ENCODE peak calls at places on chromosomes 7 and 10, in six cellular contexts. D is GM12878, Q is IMR-90, C is HepG2, G is K562, A is HEK293T. M is an unnamed sample.

GRCh38 chr10:129141492-129141891 is 325.5 kb upstream of the MGMT start:
- DNase-seq in D (no peak), Q (no peak), C (no peak), G (no peak), A (no peak), M (no peak)

GRCh38 chr7:3588341-3588740 is 287.3 kb downstream of the SDK1 start:
- DNase-seq in D (no peak), Q (no peak), C (no peak), G (no peak), A (no peak), M (no peak)

GRCh38 chr7:139829654-139830130 is 628 bp downstream of the TBXAS1 start:
- DNase-seq in D (no peak), Q (peak; percentile 72), C (no peak), G (no peak), A (no peak), M (no peak)

GRCh38 chr7:49631071-49631826 is 142.2 kb upstream of the VWC2 start:
- DNase-seq in D (no peak), Q (no peak), C (no peak), G (no peak), A (no peak), M (no peak)

GRCh38 chr7:23470290-23471089 is at the start of gene IGF2BP3:
- DNase-seq in D (peak; percentile 87), Q (peak; percentile 96), C (peak; percentile 91), G (peak; percentile 97), A (peak; percentile 60), M (peak; percentile 98)

GRCh38 chr10:43061764-43062163 is 15.1 kb upstream of the RET start:
- DNase-seq in D (no peak), Q (peak; percentile 9), C (no peak), G (no peak), A (no peak), M (no peak)

GRCh38 chr7:2939193-2939885 is 95.2 kb upstream of the GNA12 start:
- DNase-seq in D (no peak), Q (peak; percentile 9), C (no peak), G (no peak), A (no peak), M (no peak)

GRCh38 chr7:80277434-80278427 is 143.1 kb downstream of the GNAI1 start:
- DNase-seq in D (no peak), Q (peak; percentile 32), C (no peak), G (no peak), A (peak; percentile 35), M (peak; percentile 94)

GRCh38 chr7:96017877-96018276 is 245.5 kb downstream of the DYNC1I1 start:
- DNase-seq in D (no peak), Q (no peak), C (no peak), G (no peak), A (no peak), M (no peak)

GRCh38 chr7:129827467-129827990 is 125.2 kb downstream of the UBE2H start:
- DNase-seq in D (no peak), Q (no peak), C (no peak), G (no peak), A (no peak), M (no peak)

GRCh38 chr10:88522715-88523114 is 60.4 kb downstream of the RNLS start:
- DNase-seq in D (no peak), Q (peak; percentile 26), C (no peak), G (no peak), A (no peak), M (no peak)

GRCh38 chr7:23003505-23004246 is 10.3 kb downstream of the HYCC1 start:
- DNase-seq in D (no peak), Q (peak; percentile 15), C (no peak), G (no peak), A (no peak), M (no peak)

GRCh38 chr10:126242352-126243260 is 145.7 kb downstream of the ADAM12 start:
- DNase-seq in D (no peak), Q (peak; percentile 92), C (no peak), G (no peak), A (no peak), M (no peak)

GRCh38 chr10:129658673-129659072 is 191.6 kb downstream of the MGMT start:
- DNase-seq in D (no peak), Q (no peak), C (peak; percentile 18), G (peak; percentile 21), A (peak; percentile 51), M (no peak)

GRCh38 chr7:101547022-101547915 is 81.8 kb downstream of the MYL10 start:
- DNase-seq in D (no peak), Q (no peak), C (no peak), G (no peak), A (no peak), M (no peak)

GRCh38 chr7:121755818-121756501 is 117.0 kb upstream of the PTPRZ1 start:
- DNase-seq in D (no peak), Q (no peak), C (no peak), G (no peak), A (no peak), M (no peak)

GRCh38 chr10:130745251-130745650 is 566.3 kb downstream of the TCERG1L start:
- DNase-seq in D (no peak), Q (no peak), C (no peak), G (no peak), A (no peak), M (no peak)

GRCh38 chr7:106717997-106718871 is 57.3 kb upstream of the CCDC71L start:
- DNase-seq in D (peak; percentile 81), Q (peak; percentile 98), C (peak; percentile 9), G (peak; percentile 90), A (no peak), M (peak; percentile 46)

GRCh38 chr7:95649546-95649945 is 53.2 kb upstream of the PDK4 start:
- DNase-seq in D (no peak), Q (no peak), C (no peak), G (no peak), A (no peak), M (no peak)

GRCh38 chr7:35685781-35686180 is 9.2 kb downstream of the HERPUD2 start:
- DNase-seq in D (no peak), Q (no peak), C (no peak), G (no peak), A (no peak), M (no peak)

GRCh38 chr10:12833451-12833850 is 168.1 kb downstream of the CCDC3 start:
- DNase-seq in D (no peak), Q (no peak), C (no peak), G (no peak), A (no peak), M (no peak)

DNA sequence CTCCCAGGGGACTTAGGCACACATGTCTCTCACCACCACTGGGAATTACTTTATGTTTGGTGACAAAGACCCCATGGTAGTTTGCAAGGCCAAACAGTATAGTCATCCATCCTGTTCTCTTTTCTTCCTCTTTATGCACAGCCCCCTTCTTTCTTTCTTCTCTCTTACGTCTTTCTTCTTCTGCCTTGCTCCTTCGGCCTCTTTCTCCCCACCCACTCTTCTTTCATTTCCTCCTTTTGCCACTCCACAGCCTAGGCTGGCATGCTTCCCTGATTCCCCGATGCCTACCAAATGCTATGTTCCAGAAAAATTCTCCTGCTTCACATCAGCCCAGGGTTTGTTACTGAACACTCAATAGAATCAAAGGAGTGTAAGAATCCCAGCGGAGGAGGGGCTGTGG is 62.4 kb upstream of the MKLN1 start:
- DNase-seq in D (no peak), Q (no peak), C (no peak), G (no peak), A (no peak), M (no peak)
- TF ChIP-seq BHLHE40 in D (no peak), Q (no peak), C (no peak), G (no peak), A (no peak), M (no peak)

GRCh38 chr10:21145751-21146445 is 248.8 kb upstream of the NEBL start:
- DNase-seq in D (no peak), Q (no peak), C (no peak), G (no peak), A (no peak), M (no peak)
- TF ChIP-seq BHLHE40 in D (no peak), Q (no peak), C (no peak), G (no peak), A (no peak), M (no peak)

DNA sequence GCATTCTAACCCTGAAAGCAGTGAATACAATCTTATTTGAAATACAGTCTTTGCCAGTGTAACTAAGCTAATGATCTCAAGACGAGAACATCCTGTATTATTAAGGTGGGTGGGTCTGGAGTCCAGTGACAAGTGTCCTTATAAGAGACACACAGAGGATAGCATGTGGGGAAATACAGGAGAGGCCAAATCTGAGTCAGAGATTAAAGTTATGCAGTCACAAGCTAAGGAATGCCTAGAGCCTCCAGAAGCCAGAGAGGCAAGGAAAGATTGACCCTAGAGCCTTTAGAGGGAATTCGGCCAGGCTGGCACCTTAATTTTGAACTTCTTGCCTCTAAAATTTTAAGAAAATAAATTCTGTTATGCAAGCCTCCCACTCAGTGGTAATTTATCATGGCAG is 87.5 kb upstream of the HGF start:
- DNase-seq in D (no peak), Q (no peak), C (no peak), G (no peak), A (no peak), M (peak; percentile 3)
- TF ChIP-seq BHLHE40 in D (no peak), Q (no peak), C (no peak), G (no peak), A (no peak), M (no peak)

DNA sequence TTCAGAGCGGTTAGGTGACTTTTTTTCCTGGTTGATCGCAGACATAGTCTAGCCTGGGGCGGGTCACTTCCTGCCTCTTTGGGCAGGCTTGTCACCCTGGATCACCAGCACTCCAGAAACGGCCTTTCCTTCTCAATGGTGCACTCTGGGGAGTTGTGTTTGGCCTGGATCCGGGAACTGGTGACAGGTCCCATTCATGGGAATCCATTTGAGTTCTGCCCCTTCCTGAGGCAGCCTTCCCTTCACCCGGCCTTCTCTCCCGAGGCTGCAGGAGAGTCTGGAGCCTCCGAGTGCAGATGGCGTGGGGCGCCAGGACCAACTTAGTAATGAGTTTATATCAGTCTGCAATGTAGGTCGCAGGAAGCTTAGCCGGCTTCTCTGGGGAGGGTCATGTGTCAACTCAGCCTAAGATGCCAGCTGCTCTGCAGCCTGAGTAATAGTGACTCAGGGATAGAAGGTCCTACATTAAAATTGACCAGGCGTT is 54.2 kb downstream of the TACR2 start:
- DNase-seq in D (no peak), Q (peak; percentile 90), C (no peak), G (no peak), A (no peak), M (peak; percentile 28)
- TF ChIP-seq BHLHE40 in D (no peak), Q (no peak), C (no peak), G (no peak), A (no peak), M (no peak)

DNA sequence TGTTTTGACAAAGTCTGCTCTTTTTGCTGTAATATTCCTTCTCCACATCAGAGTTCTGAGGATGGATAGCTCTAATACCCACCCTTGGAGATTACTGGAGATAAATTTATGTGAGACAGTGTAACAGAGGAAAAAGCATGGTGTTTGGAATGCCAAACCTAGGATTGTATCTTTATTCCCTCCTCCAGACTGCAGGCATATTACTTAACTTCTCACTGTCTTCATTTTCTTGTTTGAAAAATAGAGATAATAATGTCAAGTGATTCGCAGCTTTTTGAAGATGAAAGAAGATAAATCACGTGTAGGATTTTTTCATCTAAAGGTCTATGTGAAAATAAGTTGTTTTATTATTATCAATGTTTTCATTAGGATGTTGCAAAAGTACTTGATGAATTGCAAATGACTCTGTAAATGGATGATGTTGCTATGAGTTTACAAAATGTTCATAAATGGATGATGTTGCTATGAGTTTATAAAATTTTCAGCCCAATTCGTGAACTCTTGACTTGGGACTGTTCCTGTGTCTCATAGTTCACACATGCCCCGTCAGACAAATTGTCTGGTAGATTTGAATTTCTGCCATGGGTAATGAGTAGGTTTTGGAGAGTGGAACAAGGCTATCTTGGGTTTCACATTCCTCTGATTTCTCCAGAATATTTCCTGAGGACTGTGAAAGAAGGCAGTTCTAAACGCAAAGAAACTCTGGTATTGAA is 113.1 kb upstream of the IGFBP3 start:
- DNase-seq in D (no peak), Q (peak; percentile 79), C (no peak), G (no peak), A (no peak), M (no peak)
- TF ChIP-seq BHLHE40 in D (no peak), Q (no peak), C (no peak), G (no peak), A (no peak), M (no peak)

M was measured in A549.